ENCODE peak calls at places on chromosomes 13 and 19, in five cellular contexts. One of them, this sample, is unnamed. For H3K4me1, the result is how much of the 10 kb centered on the place peaks cover.

GRCh38 chr13:78161266-78161665 is 242.6 kb upstream of the EDNRB start:
- DNase-seq in HepG2: no peak
- DNase-seq in A549: no peak
- DNase-seq in H1: no peak
- DNase-seq in K562: no peak
- DNase-seq in this sample: no peak

GRCh38 chr13:81395368-81395767 is 1054.4 kb upstream of the SPRY2 start:
- DNase-seq in HepG2: no peak
- DNase-seq in A549: no peak
- DNase-seq in H1: no peak
- DNase-seq in K562: peak
- DNase-seq in this sample: no peak

GRCh38 chr13:37495046-37495445 is 103.5 kb downstream of the POSTN start:
- DNase-seq in HepG2: no peak
- DNase-seq in A549: no peak
- DNase-seq in H1: no peak
- DNase-seq in K562: no peak
- DNase-seq in this sample: no peak

GRCh38 chr13:91232716-91233115 is 114.8 kb upstream of the MIR17HG start:
- DNase-seq in HepG2: no peak
- DNase-seq in A549: no peak
- DNase-seq in H1: no peak
- DNase-seq in K562: no peak
- DNase-seq in this sample: no peak

GRCh38 chr13:42272115-42272756 is at the start of gene AKAP11:
- DNase-seq in HepG2: peak
- DNase-seq in A549: peak
- DNase-seq in H1: no peak
- DNase-seq in K562: peak
- DNase-seq in this sample: peak

GRCh38 chr13:45447050-45447661 is 17.6 kb upstream of the COG3 start:
- DNase-seq in HepG2: peak
- DNase-seq in A549: no peak
- DNase-seq in H1: no peak
- DNase-seq in K562: no peak
- DNase-seq in this sample: no peak

GRCh38 chr19:46609511-46610412 is 8.6 kb downstream of the CALM3 start:
- DNase-seq in HepG2: no peak
- DNase-seq in A549: no peak
- DNase-seq in H1: no peak
- DNase-seq in K562: no peak
- DNase-seq in this sample: no peak

GRCh38 chr13:79909664-79910063 is 428.7 kb downstream of the NDFIP2 start:
- DNase-seq in HepG2: no peak
- DNase-seq in A549: no peak
- DNase-seq in H1: no peak
- DNase-seq in K562: no peak
- DNase-seq in this sample: peak

GRCh38 chr19:8569066-8569761 is 8.0 kb downstream of the MYO1F start:
- DNase-seq in HepG2: no peak
- DNase-seq in A549: peak
- DNase-seq in H1: no peak
- DNase-seq in K562: peak
- DNase-seq in this sample: no peak

GRCh38 chr13:46896346-46897138 is at the start of gene HTR2A:
- DNase-seq in HepG2: no peak
- DNase-seq in A549: no peak
- DNase-seq in H1: no peak
- DNase-seq in K562: no peak
- DNase-seq in this sample: no peak

GRCh38 chr19:46878613-46879375 is 18.0 kb downstream of the ARHGAP35 start:
- DNase-seq in HepG2: no peak
- DNase-seq in A549: no peak
- DNase-seq in H1: no peak
- DNase-seq in K562: no peak
- DNase-seq in this sample: peak

GRCh38 chr13:28492527-28493367 is 2.2 kb downstream of the FLT1 start:
- DNase-seq in HepG2: no peak
- DNase-seq in A549: no peak
- DNase-seq in H1: no peak
- DNase-seq in K562: no peak
- DNase-seq in this sample: no peak

GRCh38 chr19:39531834-39532232 is 819 bp downstream of the EID2B start:
- DNase-seq in HepG2: no peak
- DNase-seq in A549: no peak
- DNase-seq in H1: no peak
- DNase-seq in K562: peak
- DNase-seq in this sample: no peak

GRCh38 chr13:39875583-39875982 is 220.1 kb downstream of the COG6 start:
- DNase-seq in HepG2: no peak
- DNase-seq in A549: no peak
- DNase-seq in H1: no peak
- DNase-seq in K562: no peak
- DNase-seq in this sample: peak

GRCh38 chr19:46845959-46846459 is 4.6 kb downstream of the AP2S1 start:
- DNase-seq in HepG2: no peak
- DNase-seq in A549: no peak
- DNase-seq in H1: no peak
- DNase-seq in K562: peak
- DNase-seq in this sample: no peak

GRCh38 chr19:28519950-28520861 is 692.7 kb downstream of the UQCRFS1 start:
- DNase-seq in HepG2: no peak
- DNase-seq in A549: no peak
- DNase-seq in H1: no peak
- DNase-seq in K562: no peak
- DNase-seq in this sample: no peak

GRCh38 chr13:103299079-103299478 is 232.9 kb upstream of the SLC10A2 start:
- DNase-seq in HepG2: no peak
- DNase-seq in A549: no peak
- DNase-seq in H1: peak
- DNase-seq in K562: no peak
- DNase-seq in this sample: no peak

GRCh38 chr13:35760678-35761308 is 284.3 kb upstream of the MAB21L1 start:
- DNase-seq in HepG2: no peak
- DNase-seq in A549: no peak
- DNase-seq in H1: no peak
- DNase-seq in K562: no peak
- DNase-seq in this sample: no peak

GRCh38 chr13:41622545-41623429 is 165.4 kb downstream of the RGCC start:
- DNase-seq in HepG2: no peak
- DNase-seq in A549: no peak
- DNase-seq in H1: no peak
- DNase-seq in K562: no peak
- DNase-seq in this sample: peak

GRCh38 chr19:10278935-10279334 is 7.8 kb upstream of the ICAM4 start:
- DNase-seq in HepG2: no peak
- DNase-seq in A549: no peak
- DNase-seq in H1: no peak
- DNase-seq in K562: no peak
- DNase-seq in this sample: no peak

GRCh38 chr19:47351545-47351944 is 2.4 kb downstream of the DHX34 start:
- DNase-seq in HepG2: peak
- DNase-seq in A549: peak
- DNase-seq in H1: no peak
- DNase-seq in K562: peak
- DNase-seq in this sample: peak

GRCh38 chr13:112453874-112454647 is 77.9 kb downstream of the SPACA7 start:
- DNase-seq in HepG2: no peak
- DNase-seq in A549: no peak
- DNase-seq in H1: no peak
- DNase-seq in K562: no peak
- DNase-seq in this sample: no peak

GRCh38 chr19:6060600-6061391 is 49.5 kb downstream of the RFX2 start:
- DNase-seq in HepG2: no peak
- DNase-seq in A549: no peak
- DNase-seq in H1: no peak
- DNase-seq in K562: peak
- DNase-seq in this sample: peak

GRCh38 chr13:23679214-23679613 is 109.0 kb downstream of the TNFRSF19 start:
- DNase-seq in HepG2: no peak
- DNase-seq in A549: no peak
- DNase-seq in H1: no peak
- DNase-seq in K562: no peak
- DNase-seq in this sample: no peak

GRCh38 chr19:49889687-49890348 is 6.9 kb downstream of the IL4I1 start:
- DNase-seq in HepG2: no peak
- DNase-seq in A549: peak
- DNase-seq in H1: peak
- DNase-seq in K562: peak
- DNase-seq in this sample: peak

DNA sequence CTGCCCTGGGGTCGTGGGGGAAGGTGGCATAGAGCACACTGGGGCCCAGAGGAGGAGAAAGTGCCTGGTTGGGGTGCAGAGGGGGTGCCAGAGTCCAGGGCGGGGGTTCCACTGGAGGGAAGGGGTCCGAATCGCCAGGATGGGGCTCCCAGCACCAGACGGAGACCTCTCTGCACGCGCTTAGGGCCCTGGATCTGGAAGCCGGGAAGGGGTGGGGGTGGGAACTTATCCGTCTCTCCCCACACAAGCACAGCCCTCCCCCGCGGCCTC is 2.8 kb downstream of the MIDN start:
- DNase-seq in HepG2: peak
- DNase-seq in A549: no peak
- DNase-seq in H1: no peak
- DNase-seq in K562: peak
- DNase-seq in this sample: peak
- TF ChIP-seq JUN in HepG2: no peak
- TF ChIP-seq JUN in A549: no peak
- TF ChIP-seq JUN in H1: no peak
- TF ChIP-seq JUN in K562: no peak
- TF ChIP-seq JUN in this sample: no peak

GRCh38 chr13:33191425-33192221 is 93.9 kb downstream of the STARD13 start:
- DNase-seq in HepG2: no peak
- DNase-seq in A549: no peak
- DNase-seq in H1: no peak
- DNase-seq in K562: no peak
- DNase-seq in this sample: no peak

GRCh38 chr13:33189470-33189869 is 96.1 kb downstream of the STARD13 start:
- DNase-seq in HepG2: no peak
- DNase-seq in A549: no peak
- DNase-seq in H1: no peak
- DNase-seq in K562: no peak
- DNase-seq in this sample: no peak

GRCh38 chr13:33195693-33196464 is 89.7 kb downstream of the STARD13 start:
- DNase-seq in HepG2: no peak
- DNase-seq in A549: no peak
- DNase-seq in H1: no peak
- DNase-seq in K562: no peak
- DNase-seq in this sample: no peak

GRCh38 chr13:33194820-33195692 is 90.5 kb downstream of the STARD13 start:
- DNase-seq in HepG2: peak
- DNase-seq in A549: no peak
- DNase-seq in H1: no peak
- DNase-seq in K562: no peak
- DNase-seq in this sample: peak

DNA sequence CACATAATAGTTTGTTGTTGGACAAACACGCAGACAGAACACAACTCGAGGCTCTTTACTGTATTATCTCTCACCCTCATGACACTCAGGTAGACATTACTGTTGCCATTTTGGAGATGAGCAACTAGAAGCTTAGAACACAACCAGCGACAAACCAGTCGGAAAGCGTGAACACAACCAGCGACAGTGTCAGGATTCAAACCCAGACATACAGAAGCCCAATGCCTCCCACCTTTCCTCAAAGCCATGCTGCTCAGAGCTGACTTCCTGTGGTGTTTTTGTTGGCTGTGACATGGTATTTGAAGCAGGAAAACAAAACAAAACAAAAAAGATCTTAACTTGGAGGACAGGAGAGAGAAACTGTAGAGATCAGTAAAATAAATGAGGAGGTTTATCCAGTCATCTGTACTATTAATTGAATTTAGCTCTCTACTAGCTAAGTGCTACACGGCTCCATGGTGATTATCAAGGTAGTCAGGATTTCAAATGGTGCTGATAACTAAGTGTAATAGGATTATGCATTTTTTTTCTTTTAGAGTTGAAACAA is 92.1 kb downstream of the STARD13 start:
- DNase-seq in HepG2: no peak
- DNase-seq in A549: no peak
- DNase-seq in H1: no peak
- DNase-seq in K562: no peak
- DNase-seq in this sample: peak
- H3K4me1 ChIP-seq in HepG2: under half
- H3K4me1 ChIP-seq in A549: under half
- H3K4me1 ChIP-seq in H1: under half
- H3K4me1 ChIP-seq in K562: under half
- H3K4me1 ChIP-seq in this sample: half or more

DNA sequence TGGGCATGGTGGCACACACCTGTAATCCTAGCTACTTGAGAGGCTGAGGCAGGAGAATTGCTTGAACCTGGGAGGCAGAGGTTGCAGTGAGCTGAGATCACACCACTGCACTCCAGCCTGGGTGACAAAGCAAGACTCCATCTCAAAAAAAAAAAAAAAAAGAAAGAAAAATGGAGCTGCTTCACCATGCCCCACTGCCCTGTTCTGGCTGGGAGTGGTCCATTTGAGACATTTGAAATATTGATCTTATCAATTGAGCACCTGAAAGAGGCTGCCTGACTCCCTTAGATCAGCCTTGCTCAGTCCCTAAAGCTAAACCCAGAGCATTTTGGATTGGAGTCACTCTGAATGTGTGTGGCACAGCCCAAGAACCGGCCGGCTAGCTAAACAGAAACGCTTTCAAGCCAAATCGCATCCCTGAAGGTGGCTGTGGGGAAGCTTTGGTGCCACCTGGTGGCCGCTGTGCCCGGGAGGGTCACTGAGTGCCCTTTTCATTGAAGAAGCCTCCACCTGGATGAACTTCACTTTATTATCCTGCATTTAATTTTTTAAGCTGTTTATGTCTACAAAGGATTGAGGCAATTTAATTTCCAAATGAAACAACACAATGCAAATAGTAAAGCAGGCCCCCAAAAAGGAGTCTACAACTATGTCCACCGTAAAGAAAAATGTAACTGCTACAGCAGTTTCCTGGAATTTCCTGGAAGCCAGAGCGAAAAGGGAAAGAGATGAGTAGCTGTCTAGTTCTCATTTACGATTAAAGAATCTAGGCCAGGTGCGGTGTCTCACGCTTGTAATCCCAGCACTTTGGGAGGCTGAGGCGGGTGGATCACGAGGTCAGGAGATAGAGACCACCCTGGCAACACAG is 53.1 kb upstream of the SERPINE3 start:
- DNase-seq in HepG2: peak
- DNase-seq in A549: peak
- DNase-seq in H1: peak
- DNase-seq in K562: peak
- DNase-seq in this sample: peak
- TF ChIP-seq JUN in HepG2: no peak
- TF ChIP-seq JUN in A549: no peak
- TF ChIP-seq JUN in H1: no peak
- TF ChIP-seq JUN in K562: no peak
- TF ChIP-seq JUN in this sample: no peak

GRCh38 chr19:17069249-17069648 is 6.0 kb downstream of the HAUS8 start:
- DNase-seq in HepG2: no peak
- DNase-seq in A549: no peak
- DNase-seq in H1: no peak
- DNase-seq in K562: no peak
- DNase-seq in this sample: no peak
- H3K4me1 ChIP-seq in HepG2: under half
- H3K4me1 ChIP-seq in A549: under half
- H3K4me1 ChIP-seq in H1: under half
- H3K4me1 ChIP-seq in K562: under half
- H3K4me1 ChIP-seq in this sample: under half

GRCh38 chr13:94419304-94419943 is 60.1 kb downstream of the DCT start:
- DNase-seq in HepG2: no peak
- DNase-seq in A549: no peak
- DNase-seq in H1: no peak
- DNase-seq in K562: peak
- DNase-seq in this sample: peak
- TF ChIP-seq JUN in HepG2: no peak
- TF ChIP-seq JUN in A549: no peak
- TF ChIP-seq JUN in H1: no peak
- TF ChIP-seq JUN in K562: no peak
- TF ChIP-seq JUN in this sample: no peak

This sample was measured in endothelial cell of umbilical vein.